ENCODE peak calls at places on chromosome 15, in nine cellular contexts. H, Z, L, G, R, I, N, M and D are unnamed samples.

GRCh38 chr15:70142072-70142321 is 44.3 kb upstream of the TLE3 start:
- DNase-seq in H (no peak), Z (no peak), L (no peak), G (no peak), R (no peak), I (no peak), N (no peak), M (no peak), D (no peak)

GRCh38 chr15:89693696-89694095 is 3.1 kb downstream of the WDR93 start:
- DNase-seq in H (no peak), Z (no peak), L (no peak), G (no peak), R (no peak), I (no peak), N (no peak), M (no peak), D (no peak)

GRCh38 chr15:45714501-45715488 is 80.0 kb downstream of the SQOR start:
- DNase-seq in H (peak), Z (peak), L (no peak), G (peak), R (peak), I (peak), N (peak), M (peak), D (no peak)

GRCh38 chr15:69976366-69976994 is 121.2 kb downstream of the TLE3 start:
- DNase-seq in H (no peak), Z (no peak), L (no peak), G (peak), R (peak), I (peak), N (peak), M (peak), D (peak)

GRCh38 chr15:45522931-45523331 is 376 bp upstream of the SLC30A4 start:
- DNase-seq in H (peak), Z (no peak), L (no peak), G (no peak), R (no peak), I (peak), N (peak), M (no peak), D (no peak)

GRCh38 chr15:69388259-69388658 is 25.9 kb upstream of the KIF23 start:
- DNase-seq in H (no peak), Z (no peak), L (no peak), G (no peak), R (no peak), I (no peak), N (no peak), M (no peak), D (no peak)

GRCh38 chr15:101534376-101534970 is 45.0 kb upstream of the PCSK6 start:
- DNase-seq in H (no peak), Z (no peak), L (no peak), G (no peak), R (no peak), I (no peak), N (no peak), M (peak), D (peak)

GRCh38 chr15:75532413-75533250 is 46.5 kb downstream of the PTPN9 start:
- DNase-seq in H (no peak), Z (peak), L (no peak), G (peak), R (no peak), I (peak), N (peak), M (peak), D (no peak)

GRCh38 chr15:79007066-79007465 is 62.2 kb upstream of the CTSH start:
- DNase-seq in H (no peak), Z (peak), L (no peak), G (peak), R (no peak), I (peak), N (peak), M (peak), D (no peak)

GRCh38 chr15:25893621-25894020 is 30.5 kb upstream of the ATP10A start:
- DNase-seq in H (no peak), Z (no peak), L (no peak), G (no peak), R (no peak), I (no peak), N (no peak), M (no peak), D (no peak)

GRCh38 chr15:68318931-68319909 is 41.7 kb downstream of the FEM1B start:
- DNase-seq in H (no peak), Z (no peak), L (no peak), G (no peak), R (no peak), I (no peak), N (no peak), M (no peak), D (no peak)

GRCh38 chr15:80778964-80779657 is at the start of gene CEMIP:
- DNase-seq in H (peak), Z (peak), L (peak), G (peak), R (no peak), I (peak), N (peak), M (peak), D (no peak)

GRCh38 chr15:58742424-58743160 is 6.9 kb downstream of the ADAM10 start:
- DNase-seq in H (no peak), Z (no peak), L (no peak), G (no peak), R (no peak), I (no peak), N (no peak), M (no peak), D (no peak)

GRCh38 chr15:62498711-62499110 is 333.6 kb upstream of the C2CD4B start:
- DNase-seq in H (no peak), Z (no peak), L (no peak), G (no peak), R (no peak), I (no peak), N (no peak), M (no peak), D (no peak)

GRCh38 chr15:42348083-42348482 is 11.2 kb upstream of the CAPN3 start:
- DNase-seq in H (no peak), Z (no peak), L (peak), G (no peak), R (no peak), I (no peak), N (no peak), M (no peak), D (no peak)

GRCh38 chr15:31147943-31148621 is 46.6 kb upstream of the TRPM1 start:
- DNase-seq in H (peak), Z (no peak), L (no peak), G (no peak), R (no peak), I (no peak), N (no peak), M (no peak), D (no peak)

GRCh38 chr15:31311735-31312134 is 14.9 kb upstream of the KLF13 start:
- DNase-seq in H (no peak), Z (no peak), L (no peak), G (no peak), R (no peak), I (no peak), N (no peak), M (no peak), D (no peak)

GRCh38 chr15:45715528-45715927 is 80.7 kb downstream of the SQOR start:
- DNase-seq in H (no peak), Z (no peak), L (no peak), G (no peak), R (no peak), I (no peak), N (no peak), M (peak), D (no peak)

GRCh38 chr15:47326506-47326905 is 390.8 kb upstream of the SEMA6D start:
- DNase-seq in H (no peak), Z (no peak), L (no peak), G (no peak), R (no peak), I (no peak), N (no peak), M (no peak), D (no peak)

GRCh38 chr15:38202356-38202755 is 50.3 kb upstream of the SPRED1 start:
- DNase-seq in H (no peak), Z (no peak), L (no peak), G (no peak), R (no peak), I (no peak), N (no peak), M (no peak), D (no peak)

GRCh38 chr15:96736384-96736783 is 405.9 kb downstream of the NR2F2 start:
- DNase-seq in H (no peak), Z (no peak), L (no peak), G (no peak), R (no peak), I (no peak), N (no peak), M (no peak), D (no peak)

GRCh38 chr15:67840747-67841634 is 1.1 kb upstream of the RNU6-1 start:
- DNase-seq in H (peak), Z (no peak), L (no peak), G (no peak), R (no peak), I (no peak), N (no peak), M (peak), D (no peak)

GRCh38 chr15:62940359-62940754 is 102.2 kb upstream of the TPM1 start:
- DNase-seq in H (no peak), Z (no peak), L (no peak), G (no peak), R (no peak), I (no peak), N (no peak), M (no peak), D (no peak)

GRCh38 chr15:74889390-74889881 is 406 bp upstream of the MPI start:
- DNase-seq in H (no peak), Z (peak), L (peak), G (peak), R (no peak), I (peak), N (peak), M (peak), D (no peak)

GRCh38 chr15:91537868-91538267 is 315.6 kb upstream of the SLCO3A1 start:
- DNase-seq in H (peak), Z (no peak), L (no peak), G (no peak), R (no peak), I (no peak), N (no peak), M (no peak), D (no peak)

GRCh38 chr15:57345584-57345983 is 30.7 kb upstream of the CGNL1 start:
- DNase-seq in H (peak), Z (no peak), L (no peak), G (no peak), R (no peak), I (peak), N (no peak), M (peak), D (no peak)

GRCh38 chr15:23606226-23606625 is 40.8 kb downstream of the MKRN3 start:
- DNase-seq in H (no peak), Z (no peak), L (no peak), G (no peak), R (no peak), I (no peak), N (no peak), M (no peak), D (no peak)

GRCh38 chr15:96328101-96328958 is 2.2 kb upstream of the NR2F2 start:
- DNase-seq in H (no peak), Z (no peak), L (no peak), G (no peak), R (no peak), I (no peak), N (no peak), M (no peak), D (no peak)

GRCh38 chr15:68252925-68253534 is 23.5 kb upstream of the CLN6 start:
- DNase-seq in H (peak), Z (no peak), L (no peak), G (peak), R (peak), I (no peak), N (peak), M (peak), D (no peak)

GRCh38 chr15:100279849-100280248 is 61.9 kb downstream of the ADAMTS17 start:
- DNase-seq in H (no peak), Z (no peak), L (no peak), G (no peak), R (no peak), I (no peak), N (no peak), M (no peak), D (no peak)

GRCh38 chr15:64845183-64845611 is 3.5 kb downstream of the PLEKHO2 start:
- DNase-seq in H (no peak), Z (peak), L (no peak), G (no peak), R (no peak), I (no peak), N (peak), M (peak), D (no peak)

GRCh38 chr15:26771917-26772587 is 814 bp downstream of the GABRB3 start:
- DNase-seq in H (peak), Z (no peak), L (no peak), G (no peak), R (no peak), I (no peak), N (no peak), M (no peak), D (no peak)

GRCh38 chr15:77012868-77013267 is 17.9 kb downstream of the PSTPIP1 start:
- DNase-seq in H (no peak), Z (no peak), L (no peak), G (peak), R (peak), I (no peak), N (no peak), M (no peak), D (peak)

GRCh38 chr15:37793851-37794250 is 140.6 kb upstream of the TMCO5A start:
- DNase-seq in H (peak), Z (no peak), L (no peak), G (no peak), R (no peak), I (no peak), N (no peak), M (peak), D (no peak)

GRCh38 chr15:85329561-85330421 is 50.6 kb upstream of the AKAP13 start:
- DNase-seq in H (no peak), Z (peak), L (no peak), G (peak), R (peak), I (no peak), N (no peak), M (no peak), D (no peak)